ENCODE peak calls at places on chromosomes 4 and X, in five cellular contexts. W, T, D, G and C are unnamed samples.

GRCh38 chr4:99712099-99712498 is 54.5 kb upstream of the C4orf54 start:
- DNase-seq in W (no peak), T (no peak), D (no peak), G (no peak), C (no peak)

GRCh38 chrX:136336623-136337022 is 35.9 kb downstream of the ADGRG4 start:
- DNase-seq in W (peak), T (no peak), D (no peak), G (no peak), C (peak)

GRCh38 chrX:41923925-41924693 is 755 bp upstream of the CASK start:
- DNase-seq in W (peak), T (no peak), D (no peak), G (no peak), C (peak)

GRCh38 chr4:60187428-60187827 is 1012.7 kb upstream of the ADGRL3 start:
- DNase-seq in W (no peak), T (no peak), D (no peak), G (no peak), C (no peak)

GRCh38 chr4:120132935-120133334 is 66.3 kb upstream of the MAD2L1 start:
- DNase-seq in W (no peak), T (no peak), D (no peak), G (no peak), C (no peak)

GRCh38 chrX:45849261-45849660 is 648.6 kb upstream of the DIPK2B start:
- DNase-seq in W (peak), T (no peak), D (no peak), G (peak), C (peak)

GRCh38 chr4:146477054-146477453 is 44.7 kb downstream of the SLC10A7 start:
- DNase-seq in W (no peak), T (no peak), D (no peak), G (no peak), C (no peak)

GRCh38 chr4:130722370-130722769 is 1626.4 kb downstream of the C4orf33 start:
- DNase-seq in W (no peak), T (no peak), D (peak), G (no peak), C (no peak)

GRCh38 chr4:151169223-151169622 is 69.8 kb downstream of the RPS3A start:
- DNase-seq in W (no peak), T (no peak), D (no peak), G (no peak), C (no peak)

GRCh38 chr4:151167561-151167960 is 68.1 kb downstream of the RPS3A start:
- DNase-seq in W (no peak), T (no peak), D (no peak), G (no peak), C (no peak)

GRCh38 chr4:151166662-151167061 is 67.2 kb downstream of the RPS3A start:
- DNase-seq in W (no peak), T (no peak), D (no peak), G (no peak), C (no peak)

GRCh38 chr4:151173751-151174325 is 74.4 kb downstream of the RPS3A start:
- DNase-seq in W (no peak), T (no peak), D (no peak), G (no peak), C (no peak)

DNA sequence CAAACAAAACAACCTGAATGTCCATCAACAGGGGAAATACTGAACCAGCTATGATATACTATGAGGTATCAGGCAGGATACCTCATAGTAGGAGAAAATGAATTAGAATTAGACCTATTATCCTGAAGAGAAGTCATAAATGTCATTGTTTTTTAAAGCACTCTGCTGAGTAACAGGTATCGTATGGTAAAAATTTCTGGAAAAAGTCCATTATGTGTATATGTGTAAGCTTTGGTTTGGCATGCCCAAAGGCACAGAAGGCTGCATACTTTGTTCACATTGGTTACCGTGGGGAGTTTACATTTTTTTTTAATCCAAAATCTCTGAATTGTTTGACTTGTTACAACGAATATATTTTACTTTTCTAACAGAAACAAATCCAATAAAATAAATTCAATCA is 70.5 kb downstream of the RPS3A start:
- DNase-seq in W (no peak), T (no peak), D (no peak), G (no peak), C (no peak)
- H3K4me2 ChIP-seq in W (no peak), T (no peak), D (no peak), G (no peak), C (no peak)

DNA sequence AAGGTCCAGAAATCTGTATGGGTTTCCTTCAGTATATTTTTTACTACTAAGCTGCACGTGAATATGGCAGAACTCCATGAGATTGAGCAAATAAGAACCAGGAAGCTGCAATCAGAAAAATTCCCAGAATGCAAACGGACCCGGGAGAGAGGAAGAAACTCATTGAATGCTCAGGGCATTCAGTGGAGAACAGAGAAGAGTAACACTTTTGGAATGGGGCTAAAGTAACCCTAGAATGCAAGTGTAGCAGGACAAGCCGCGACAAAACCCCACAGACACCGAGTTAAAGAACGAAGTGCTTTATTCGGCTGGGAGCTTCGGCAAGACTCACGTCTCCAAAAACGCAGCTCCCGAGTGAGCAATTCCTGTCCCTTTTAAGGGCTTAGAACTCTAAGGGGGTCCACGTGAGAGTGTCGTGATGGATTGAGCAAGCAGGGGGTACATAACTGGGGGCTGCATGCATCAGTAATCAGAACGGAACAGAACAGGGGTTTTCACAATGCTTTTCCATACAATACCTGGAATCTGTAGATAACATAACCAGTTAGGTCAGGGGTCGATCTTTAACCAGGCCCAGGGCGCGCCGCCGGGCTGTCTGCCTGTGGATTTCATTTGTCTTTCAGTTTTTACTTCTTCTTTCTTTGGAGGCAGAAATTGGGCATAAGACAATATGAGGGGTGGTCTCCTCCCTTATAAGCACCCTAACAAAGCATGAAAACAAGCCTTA is 56.4 kb downstream of the RAB28 start:
- DNase-seq in W (peak), T (no peak), D (no peak), G (no peak), C (no peak)
- TF ChIP-seq ATF3 in W (no peak), T (no peak), D (no peak), G (no peak), C (no peak)

GRCh38 chr4:108681321-108681809 is 31.0 kb downstream of the OSTC start:
- DNase-seq in W (no peak), T (no peak), D (no peak), G (no peak), C (no peak)
- TF ChIP-seq CEBPB in W (no peak), T (no peak), D (no peak), G (no peak), C (no peak)

GRCh38 chr4:93827272-93827947 is 1.1 kb upstream of the ATOH1 start:
- DNase-seq in W (no peak), T (no peak), D (peak), G (no peak), C (no peak)
- H3K4me2 ChIP-seq in W (no peak), T (no peak), D (peak), G (no peak), C (peak)

GRCh38 chrX:39855748-39856129 is 242.0 kb downstream of the BCOR start:
- DNase-seq in W (peak), T (peak), D (no peak), G (no peak), C (peak)
- TF ChIP-seq ATF3 in W (peak), T (peak), D (no peak), G (no peak), C (no peak)